ENCODE peak calls at places on chromosomes 3 and 15, in eight cellular contexts. U is SK-N-SH, L is HepG2, P is HCT116, C is endothelial cell of umbilical vein, I is GM12878, Y is K562, S is H1. B is an unnamed sample.

GRCh38 chr3:130829575-130829947 is 64.3 kb upstream of the ATP2C1 start:
- DNase-seq in L (no peak), I (no peak), S (no peak), Y (no peak), C (no peak), U (no peak), P (no peak), B (no peak)

GRCh38 chr3:102466001-102466400 is 31.2 kb downstream of the ZPLD1 start:
- DNase-seq in P (peak), Y (no peak), S (no peak), I (no peak), C (no peak), U (no peak), L (no peak), B (no peak)

GRCh38 chr15:78083186-78083585 is 5.7 kb upstream of the TBC1D2B start:
- DNase-seq in C (no peak), Y (no peak), U (no peak), S (no peak), I (no peak), P (no peak), L (no peak), B (no peak)

GRCh38 chr3:100184960-100185566 is 70.8 kb upstream of the FILIP1L start:
- DNase-seq in I (no peak), C (no peak), Y (no peak), U (no peak), S (no peak), P (no peak), L (no peak), B (peak)

GRCh38 chr3:37885831-37886230 is 24.2 kb downstream of the CTDSPL start:
- DNase-seq in U (no peak), P (no peak), I (no peak), S (no peak), C (no peak), Y (no peak), L (no peak), B (no peak)

GRCh38 chr15:71680079-71680461 is 130.3 kb upstream of the NR2E3 start:
- DNase-seq in I (no peak), U (no peak), L (no peak), C (peak), Y (no peak), P (no peak), S (no peak), B (no peak)

GRCh38 chr15:70152070-70152480 is 54.4 kb upstream of the TLE3 start:
- DNase-seq in C (peak), Y (no peak), U (no peak), L (no peak), I (no peak), S (no peak), P (no peak), B (no peak)

GRCh38 chr15:37140531-37141053 is 40.2 kb upstream of the MEIS2 start:
- DNase-seq in U (no peak), S (no peak), Y (no peak), P (no peak), C (no peak), I (no peak), L (no peak), B (no peak)

GRCh38 chr3:122564155-122564912 is at the start of the genes DTX3L and PARP9:
- DNase-seq in S (peak), I (no peak), P (no peak), U (peak), Y (peak), C (peak), L (peak), B (no peak)

GRCh38 chr15:98647026-98647773 is 1.1 kb upstream of the IGF1R start:
- DNase-seq in U (peak), S (peak), I (no peak), P (peak), C (peak), Y (peak), L (peak), B (no peak)

GRCh38 chr3:23830869-23831484 is 25.2 kb downstream of the UBE2E1 start:
- DNase-seq in C (no peak), P (no peak), L (no peak), U (no peak), Y (no peak), S (no peak), I (peak), B (no peak)

GRCh38 chr15:95944856-95945255 is 385.6 kb upstream of the NR2F2 start:
- DNase-seq in S (no peak), Y (no peak), P (no peak), I (no peak), C (no peak), L (no peak), U (no peak), B (no peak)

GRCh38 chr3:107525101-107525953 is 2.6 kb downstream of the BBX start:
- DNase-seq in I (no peak), S (no peak), U (peak), C (peak), L (no peak), Y (peak), P (no peak), B (no peak)

GRCh38 chr3:171055336-171056178 is 29.0 kb upstream of the SLC2A2 start:
- DNase-seq in C (peak), I (no peak), L (peak), U (no peak), S (no peak), Y (no peak), P (peak), B (no peak)

GRCh38 chr3:76646921-76647562 is 392.9 kb upstream of the ROBO2 start:
- DNase-seq in L (peak), C (no peak), S (peak), U (no peak), Y (no peak), P (no peak), I (no peak), B (no peak)

DNA sequence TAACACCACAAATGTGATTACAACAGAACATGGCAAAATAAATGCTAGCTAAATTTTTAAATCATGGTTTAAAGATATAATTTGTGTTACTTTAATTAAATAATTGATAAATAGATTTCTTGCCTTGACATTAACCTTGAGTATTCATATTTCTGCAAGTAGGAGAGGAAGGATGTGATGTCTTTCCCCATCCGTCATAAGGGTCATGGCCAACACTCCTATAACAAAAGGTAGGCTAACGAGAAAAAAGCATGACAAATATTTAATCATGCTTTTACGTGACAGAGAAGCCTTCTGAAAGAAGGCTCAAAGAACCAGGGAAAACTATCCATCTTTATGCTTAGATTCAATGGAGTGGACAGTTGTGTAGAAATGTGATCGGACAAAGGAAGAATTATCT is 135.2 kb downstream of the SERPINI1 start:
- DNase-seq in Y (no peak), U (no peak), P (no peak), I (no peak), C (no peak), S (no peak), L (no peak), B (no peak)
- H3K9ac ChIP-seq in Y (no peak), U (no peak), P (no peak), I (no peak), C (no peak), S (no peak), L (no peak), B (no peak)

GRCh38 chr3:142484912-142485435 is 37.1 kb upstream of the XRN1 start:
- DNase-seq in I (no peak), S (no peak), C (no peak), L (no peak), Y (no peak), U (no peak), P (no peak), B (no peak)
- TF ChIP-seq POLR2AphosphoS5 in I (no peak), S (no peak), C (no peak), L (no peak), Y (no peak), U (no peak), P (no peak), B (no peak)

GRCh38 chr3:78912687-78913086 is 855.1 kb downstream of the ROBO1 start:
- DNase-seq in P (no peak), U (no peak), Y (no peak), C (no peak), L (no peak), S (no peak), I (no peak), B (no peak)

GRCh38 chr3:78918361-78919020 is 849.3 kb downstream of the ROBO1 start:
- DNase-seq in U (no peak), I (peak), P (no peak), S (no peak), C (no peak), L (no peak), Y (no peak), B (no peak)

GRCh38 chr3:78913711-78914110 is 854.1 kb downstream of the ROBO1 start:
- DNase-seq in U (no peak), S (no peak), P (no peak), C (no peak), I (no peak), Y (no peak), L (no peak), B (no peak)

GRCh38 chr3:78919021-78919755 is 848.6 kb downstream of the ROBO1 start:
- DNase-seq in L (peak), C (no peak), I (peak), U (no peak), Y (no peak), P (no peak), S (no peak), B (no peak)

GRCh38 chr3:78917541-78917940 is 850.3 kb downstream of the ROBO1 start:
- DNase-seq in C (peak), I (no peak), L (no peak), U (no peak), S (no peak), Y (no peak), P (no peak), B (peak)
- H3K9ac ChIP-seq in C (no peak), I (no peak), L (no peak), U (peak), S (no peak), Y (no peak), P (no peak), B (no peak)

GRCh38 chr3:17300441-17300840 is 415.7 kb downstream of the PLCL2 start:
- DNase-seq in I (no peak), L (no peak), P (no peak), U (no peak), S (no peak), C (peak), Y (no peak), B (no peak)

GRCh38 chr3:17302774-17303173 is 418.0 kb downstream of the PLCL2 start:
- DNase-seq in Y (no peak), C (peak), L (no peak), U (no peak), I (no peak), S (no peak), P (no peak), B (no peak)

GRCh38 chr3:17298038-17298437 is 413.3 kb downstream of the PLCL2 start:
- DNase-seq in C (no peak), Y (no peak), U (no peak), L (no peak), P (no peak), S (no peak), I (no peak), B (no peak)

GRCh38 chr3:17302170-17302569 is 417.4 kb downstream of the PLCL2 start:
- DNase-seq in I (no peak), S (no peak), Y (no peak), C (no peak), L (no peak), U (no peak), P (no peak), B (no peak)

DNA sequence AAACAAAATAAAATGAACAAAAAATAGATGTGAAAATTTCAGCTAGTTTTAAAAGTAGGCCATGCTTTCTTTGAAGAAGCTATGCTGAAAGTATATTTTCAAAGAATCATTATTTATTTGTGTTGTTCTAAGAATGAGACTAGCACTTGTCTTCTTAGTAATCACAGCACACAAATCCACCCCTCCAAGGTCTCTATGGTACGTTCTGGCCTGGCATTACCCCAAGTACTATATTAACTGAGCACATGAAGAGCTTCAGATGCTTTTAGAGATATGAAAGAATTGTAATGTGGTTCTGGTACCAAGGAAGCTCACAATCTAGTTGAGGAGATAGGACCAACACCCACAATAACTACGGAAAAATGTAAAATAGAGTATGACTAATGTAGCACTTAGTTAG is 416.5 kb downstream of the PLCL2 start:
- DNase-seq in C (no peak), P (no peak), S (no peak), I (no peak), L (no peak), U (no peak), Y (no peak), B (no peak)
- TF ChIP-seq POLR2AphosphoS5 in C (no peak), P (no peak), S (no peak), I (no peak), L (no peak), U (no peak), Y (no peak), B (no peak)

GRCh38 chr3:71421475-71421819 is 162.1 kb downstream of the FOXP1 start:
- DNase-seq in Y (no peak), C (no peak), S (no peak), P (no peak), I (no peak), U (no peak), L (no peak), B (no peak)

GRCh38 chr3:71425491-71426071 is 157.9 kb downstream of the FOXP1 start:
- DNase-seq in C (no peak), Y (no peak), L (no peak), I (no peak), P (no peak), S (no peak), U (no peak), B (no peak)

GRCh38 chr3:71419369-71419768 is 164.2 kb downstream of the FOXP1 start:
- DNase-seq in L (no peak), S (no peak), Y (no peak), P (no peak), I (no peak), U (no peak), C (no peak), B (no peak)

GRCh38 chr3:71421820-71422566 is 161.5 kb downstream of the FOXP1 start:
- DNase-seq in I (peak), P (no peak), S (no peak), L (no peak), C (no peak), U (no peak), Y (no peak), B (no peak)

GRCh38 chr3:71423151-71423906 is 160.2 kb downstream of the FOXP1 start:
- DNase-seq in U (peak), Y (peak), I (no peak), L (no peak), S (no peak), C (peak), P (no peak), B (peak)
- H3K9ac ChIP-seq in U (no peak), Y (peak), I (no peak), L (no peak), S (no peak), C (no peak), P (no peak), B (no peak)

GRCh38 chr3:4303187-4304123 is at the start of gene SETMAR:
- DNase-seq in Y (peak), C (peak), I (no peak), U (peak), L (peak), P (peak), S (peak), B (no peak)
- TF ChIP-seq POLR2AphosphoS5 in Y (peak), C (peak), I (peak), U (peak), L (peak), P (peak), S (peak), B (peak)

GRCh38 chr3:149954812-149955211 is 15.9 kb downstream of the PFN2 start:
- DNase-seq in C (peak), L (no peak), S (no peak), P (no peak), Y (no peak), I (no peak), U (peak), B (peak)
- H3K9ac ChIP-seq in C (no peak), L (no peak), S (no peak), P (no peak), Y (no peak), I (no peak), U (no peak), B (no peak)